ENCODE peak calls at places on chromosomes 12 and 14, in four cellular contexts. Q is K562, N is H1, Y is HepG2. C is an unnamed sample.

GRCh38 chr14:105241641-105242040 is 6.7 kb upstream of the BTBD6 start:
- DNase-seq in Q (no peak), Y (no peak), N (no peak), C (no peak)

GRCh38 chr12:132133952-132134652 is 10.0 kb downstream of the DDX51 start:
- DNase-seq in Y (no peak), Q (no peak), N (no peak), C (no peak)

GRCh38 chr12:45284096-45284901 is 68.4 kb downstream of the ANO6 start:
- DNase-seq in N (no peak), Y (peak; percentile 31), Q (no peak), C (peak; percentile 80)

GRCh38 chr12:96258451-96258933 is 64.3 kb downstream of the ELK3 start:
- DNase-seq in Q (no peak), Y (no peak), N (no peak), C (no peak)

GRCh38 chr12:99959549-99960170 is 25.1 kb downstream of the ANKS1B start:
- DNase-seq in N (no peak), Y (peak; percentile 15), Q (no peak), C (peak; percentile 64)

GRCh38 chr14:104787736-104788532 is 7.6 kb downstream of the AKT1 start:
- DNase-seq in Y (no peak), Q (no peak), N (no peak), C (no peak)

GRCh38 chr12:108367436-108367835 is 28.3 kb upstream of the CMKLR1 start:
- DNase-seq in Q (no peak), N (no peak), Y (no peak), C (no peak)

GRCh38 chr14:22598896-22599244 is 770 bp downstream of the ABHD4 start:
- DNase-seq in Q (peak; percentile 53), Y (peak; percentile 82), N (no peak), C (peak; percentile 81)

GRCh38 chr12:68641138-68641537 is 30.4 kb downstream of the RAP1B start:
- DNase-seq in Q (no peak), N (no peak), Y (no peak), C (no peak)

GRCh38 chr12:388547-389137 is 478 bp downstream of the KDM5A start:
- DNase-seq in Q (peak; percentile 45), N (no peak), Y (no peak), C (peak; percentile 37)

GRCh38 chr12:65695077-65695865 is 129.0 kb upstream of the HMGA2 start:
- DNase-seq in N (no peak), Q (no peak), Y (peak; percentile 15), C (peak; percentile 34)

GRCh38 chr12:76450690-76451089 is 102.5 kb upstream of the BBS10 start:
- DNase-seq in Q (peak; percentile 14), Y (no peak), N (no peak), C (peak; percentile 59)

GRCh38 chr14:23660290-23661226 is 24.4 kb downstream of the DHRS2 start:
- DNase-seq in Q (no peak), Y (no peak), N (no peak), C (no peak)

GRCh38 chr12:124517260-124518050 is 50.0 kb downstream of the NCOR2 start:
- DNase-seq in N (no peak), Y (no peak), Q (no peak), C (peak; percentile 59)

GRCh38 chr12:125683748-125684381 is 618.6 kb downstream of the AACS start:
- DNase-seq in Q (no peak), N (peak; percentile 57), Y (peak; percentile 31), C (no peak)

GRCh38 chr14:50814161-50814560 is 16.8 kb downstream of the NIN start:
- DNase-seq in Q (no peak), N (no peak), Y (no peak), C (no peak)

GRCh38 chr12:39359644-39360043 is 83.3 kb downstream of the KIF21A start:
- DNase-seq in Y (no peak), N (no peak), Q (no peak), C (no peak)

GRCh38 chr12:104643921-104644669 is 187.3 kb downstream of the CHST11 start:
- DNase-seq in N (no peak), Q (no peak), Y (no peak), C (no peak)

GRCh38 chr12:47034661-47035060 is 44.8 kb upstream of the PCED1B start:
- DNase-seq in Y (no peak), Q (no peak), N (no peak), C (no peak)

GRCh38 chr12:105226219-105226618 is 9.8 kb downstream of the APPL2 start:
- DNase-seq in Y (no peak), N (no peak), Q (no peak), C (no peak)

DNA sequence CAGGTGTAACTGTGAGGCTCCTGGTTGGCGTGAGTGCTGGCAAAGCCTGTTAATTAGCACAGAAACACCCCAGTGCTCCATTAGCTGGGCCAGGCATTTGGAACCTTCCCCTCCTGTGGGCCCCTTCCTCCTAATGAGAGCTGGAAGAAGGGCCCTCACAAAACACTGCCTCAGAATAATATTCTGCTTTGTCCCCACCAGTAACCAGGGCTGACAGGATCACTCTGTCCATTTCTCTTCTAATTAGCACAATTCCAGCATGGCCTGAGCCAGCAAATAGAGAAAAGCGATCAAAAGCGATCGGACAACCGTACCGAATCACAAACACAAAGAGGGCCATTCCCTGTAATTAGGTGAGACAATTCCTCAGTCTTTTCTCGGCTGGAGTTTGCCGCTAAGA is 35.7 kb upstream of the VSX2 start:
- DNase-seq in Q (no peak), Y (no peak), N (no peak), C (no peak)
- TF ChIP-seq RNF2 in Q (no peak), Y (no peak), N (no peak), C (no peak)

DNA sequence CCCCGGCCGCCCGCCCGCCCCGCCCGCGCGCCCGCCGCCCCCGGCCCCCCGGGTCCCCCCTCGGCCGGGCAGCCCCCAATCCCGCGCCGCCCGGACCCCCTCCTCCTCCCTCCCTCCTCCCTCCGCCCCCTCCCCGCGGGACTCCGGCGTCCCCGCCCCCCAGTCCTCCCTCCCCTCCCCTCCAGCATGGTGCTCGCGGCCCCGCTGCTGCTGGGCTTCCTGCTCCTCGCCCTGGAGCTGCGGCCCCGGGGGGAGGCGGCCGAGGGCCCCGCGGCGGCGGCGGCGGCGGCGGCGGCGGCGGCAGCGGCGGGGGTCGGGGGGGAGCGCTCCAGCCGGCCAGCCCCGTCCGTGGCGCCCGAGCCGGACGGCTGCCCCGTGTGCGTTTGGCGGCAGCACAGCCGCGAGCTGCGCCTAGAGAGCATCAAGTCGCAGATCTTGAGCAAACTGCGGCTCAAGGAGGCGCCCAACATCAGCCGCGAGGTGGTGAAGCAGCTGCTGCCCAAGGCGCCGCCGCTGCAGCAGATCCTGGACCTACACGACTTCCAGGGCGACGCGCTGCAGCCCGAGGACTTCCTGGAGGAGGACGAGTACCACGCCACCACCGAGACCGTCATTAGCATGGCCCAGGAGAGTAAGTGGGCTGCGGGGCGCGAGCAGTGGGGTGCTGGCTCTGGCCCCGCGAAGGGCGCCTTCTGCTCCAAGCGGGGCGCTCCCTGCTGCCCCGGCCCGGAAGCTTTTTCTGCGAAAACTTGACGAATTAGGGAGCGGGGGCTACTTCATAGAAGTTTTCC is 404 bp downstream of the GDF11 start:
- DNase-seq in Y (no peak), N (no peak), Q (peak; percentile 88), C (peak; percentile 82)
- TF ChIP-seq RNF2 in Y (no peak), N (no peak), Q (no peak), C (no peak)

GRCh38 chr14:103056322-103057027 is 874 bp downstream of the CDC42BPB start:
- DNase-seq in N (no peak), Q (peak; percentile 62), Y (no peak), C (peak; percentile 57)
- TF ChIP-seq RNF2 in N (no peak), Q (no peak), Y (no peak), C (no peak)

GRCh38 chr12:53232641-53233538 is 881 bp upstream of the RARG start:
- DNase-seq in Q (peak; percentile 46), N (no peak), Y (no peak), C (peak; percentile 47)
- TF ChIP-seq RNF2 in Q (no peak), N (no peak), Y (no peak), C (no peak)

GRCh38 chr12:9120487-9121184 is 4.9 kb upstream of the A2M start:
- DNase-seq in N (no peak), Y (no peak), Q (no peak), C (no peak)
- TF ChIP-seq RNF2 in N (no peak), Y (no peak), Q (no peak), C (no peak)

GRCh38 chr12:58871557-58871956 is 48.7 kb downstream of the LRIG3 start:
- DNase-seq in Y (no peak), N (no peak), Q (no peak), C (no peak)
- TF ChIP-seq RNF2 in Y (no peak), N (no peak), Q (no peak), C (no peak)

GRCh38 chr14:43003845-43004244 is 1397.2 kb downstream of the LRFN5 start:
- DNase-seq in N (no peak), Q (no peak), Y (peak; percentile 13), C (no peak)
- TF ChIP-seq RNF2 in N (no peak), Q (no peak), Y (no peak), C (no peak)

GRCh38 chr14:58492044-58492443 is 64.5 kb downstream of the KIAA0586 start:
- DNase-seq in N (no peak), Y (no peak), Q (no peak), C (no peak)

GRCh38 chr14:58488550-58488949 is 61.0 kb downstream of the KIAA0586 start:
- DNase-seq in Q (no peak), N (no peak), Y (no peak), C (no peak)

DNA sequence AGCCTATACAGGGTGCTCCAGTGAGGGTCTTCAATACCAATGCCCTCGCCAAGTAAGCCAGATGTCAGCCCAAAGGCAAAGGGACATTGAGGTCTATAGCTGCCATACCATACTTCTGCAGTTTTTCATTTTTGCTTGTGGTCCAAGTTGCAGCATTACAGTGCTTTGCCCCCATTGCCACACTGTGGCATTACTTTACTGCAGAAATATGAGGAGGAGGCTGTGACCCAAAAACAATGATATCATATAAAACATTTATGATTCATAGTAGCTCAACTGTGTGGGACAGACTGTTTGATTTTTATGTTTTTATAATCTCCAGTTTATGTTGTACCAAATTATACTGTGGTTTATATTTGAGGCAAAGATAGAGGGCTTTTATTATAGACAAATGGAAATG is 64.1 kb downstream of the KIAA0586 start:
- DNase-seq in Y (no peak), N (no peak), Q (no peak), C (no peak)
- TF ChIP-seq RNF2 in Y (no peak), N (no peak), Q (no peak), C (no peak)